ENCODE peak calls at places on chromosomes 2 and 18, in six cellular contexts. P is upper lobe of right lung; M is Calu3; Y is progenitor cell of endocrine pancreas; F is WTC11; A is CD4-positive, alpha-beta T cell. B is an unnamed sample.

GRCh38 chr2:47359375-47359868 is 43.5 kb upstream of the MSH2 start:
- DNase-seq in P (peak; percentile 17), M (no peak), A (no peak), Y (no peak), F (no peak), B (no peak)

GRCh38 chr2:138780908-138781307 is 718 bp upstream of the NXPH2 start:
- DNase-seq in P (no peak), A (no peak), M (no peak), F (no peak), Y (no peak), B (no peak)

GRCh38 chr2:239392072-239392357 is 8.8 kb downstream of the HDAC4 start:
- DNase-seq in P (no peak), Y (no peak), F (no peak), A (no peak), M (no peak), B (no peak)

GRCh38 chr2:102484310-102485061 is 11.5 kb downstream of the SLC9A4 start:
- DNase-seq in M (no peak), Y (no peak), F (no peak), A (no peak), P (no peak), B (no peak)

GRCh38 chr2:17621781-17622180 is 81.3 kb downstream of the VSNL1 start:
- DNase-seq in F (no peak), Y (no peak), M (no peak), A (no peak), P (no peak), B (no peak)

GRCh38 chr2:3322311-3322970 is 55.2 kb downstream of the EIPR1 start:
- DNase-seq in M (no peak), A (no peak), P (peak; percentile 48), Y (no peak), F (no peak), B (no peak)

GRCh38 chr2:98515571-98515927 is 70.9 kb downstream of the INPP4A start:
- DNase-seq in P (no peak), Y (no peak), F (no peak), A (no peak), M (no peak), B (no peak)

GRCh38 chr2:191679818-191680600 is 2.1 kb downstream of the NABP1 start:
- DNase-seq in F (no peak), M (peak; percentile 14), A (no peak), Y (no peak), P (no peak), B (no peak)

GRCh38 chr2:169091761-169092523 is 22.6 kb downstream of the DHRS9 start:
- DNase-seq in P (peak; percentile 67), F (no peak), A (no peak), M (peak; percentile 65), Y (no peak), B (no peak)

GRCh38 chr18:79738041-79738461 is 58.4 kb downstream of the CTDP1 start:
- DNase-seq in Y (no peak), M (no peak), F (no peak), A (no peak), P (peak; percentile 57), B (no peak)

GRCh38 chr18:75189696-75190095 is 19.2 kb downstream of the PTGR3 start:
- DNase-seq in F (no peak), P (no peak), A (no peak), M (no peak), Y (no peak), B (no peak)

GRCh38 chr2:1081411-1082225 is 131.0 kb downstream of the SNTG2 start:
- DNase-seq in F (no peak), A (no peak), Y (no peak), P (no peak), M (no peak), B (no peak)

GRCh38 chr2:235494716-235495372 is 1.0 kb downstream of the AGAP1 start:
- DNase-seq in A (no peak), P (peak; percentile 80), M (peak; percentile 51), Y (no peak), F (no peak), B (peak; percentile 33)

GRCh38 chr2:218381916-218382366 is at the start of gene SLC11A1:
- DNase-seq in P (peak; percentile 90), Y (no peak), F (no peak), M (no peak), A (no peak), B (no peak)

GRCh38 chr18:13374096-13374467 is 155.5 kb downstream of the LDLRAD4 start:
- DNase-seq in F (no peak), A (no peak), M (no peak), Y (no peak), P (no peak), B (no peak)

GRCh38 chr18:68714356-68714706 is 577 bp downstream of the TMX3 start:
- DNase-seq in F (no peak), P (no peak), A (no peak), Y (no peak), M (peak; percentile 5), B (peak; percentile 22)

GRCh38 chr2:71935291-71935848 is 212.3 kb downstream of the CYP26B1 start:
- DNase-seq in F (no peak), Y (no peak), M (no peak), P (peak; percentile 56), A (no peak), B (no peak)

GRCh38 chr2:68182902-68183301 is 25.2 kb downstream of the PNO1 start:
- DNase-seq in P (no peak), Y (no peak), M (no peak), A (no peak), F (no peak), B (no peak)

GRCh38 chr2:38174646-38175096 is 98.7 kb upstream of the CYP1B1 start:
- DNase-seq in A (no peak), Y (no peak), F (no peak), M (no peak), P (no peak), B (no peak)

GRCh38 chr2:155442755-155443372 is 744.4 kb downstream of the KCNJ3 start:
- DNase-seq in Y (no peak), M (peak; percentile 17), F (no peak), A (no peak), P (no peak), B (no peak)

DNA sequence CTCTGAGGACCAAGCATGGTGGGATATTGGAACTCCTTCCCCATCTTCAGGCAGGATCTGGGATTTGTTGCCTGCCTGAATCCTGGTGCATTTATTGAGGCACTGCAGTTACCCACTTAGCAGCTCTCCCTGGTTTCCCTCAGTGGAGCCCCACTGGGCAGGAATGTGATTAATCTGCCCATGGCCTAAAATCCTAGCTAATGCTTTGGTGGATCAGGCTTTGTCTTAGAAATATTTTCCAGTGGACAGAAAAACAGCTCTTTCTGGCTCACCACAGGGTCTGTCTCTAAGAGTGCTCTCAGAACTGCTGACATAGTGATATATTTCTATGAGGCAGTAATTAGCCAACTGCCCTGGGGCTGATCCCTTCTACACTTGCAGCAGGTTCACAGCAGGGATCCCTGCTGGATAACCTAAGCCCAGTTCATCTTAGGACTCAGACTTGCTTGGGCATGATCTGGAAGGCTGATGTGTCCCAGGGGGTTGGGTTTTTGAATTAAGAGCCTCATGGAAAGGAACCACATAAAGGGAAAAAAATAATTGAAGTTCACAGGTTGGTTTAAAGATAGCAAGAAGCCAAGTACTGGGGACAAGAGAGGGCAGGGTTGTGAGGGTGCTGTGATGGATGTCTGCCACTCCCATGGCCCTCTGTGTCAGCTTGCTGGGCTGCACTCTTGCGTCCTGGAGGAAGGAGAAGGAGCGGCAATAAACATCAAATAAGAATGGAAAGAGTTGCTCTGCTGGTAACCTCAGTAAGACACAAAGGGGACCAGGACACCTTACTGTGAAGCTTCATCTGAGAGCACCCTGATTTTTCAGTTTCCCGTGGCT is 44.2 kb upstream of the ZDBF2 start:
- DNase-seq in P (no peak), M (no peak), F (peak; percentile 35), A (no peak), Y (no peak), B (no peak)
- TF ChIP-seq CTCF in P (no peak), M (no peak), F (no peak), A (no peak), Y (no peak), B (no peak)

GRCh38 chr2:101038455-101039255 is 36.6 kb downstream of the RPL31 start:
- DNase-seq in Y (no peak), M (peak; percentile 42), F (peak; percentile 66), P (no peak), A (no peak), B (peak; percentile 33)
- TF ChIP-seq CTCF in Y (peak; percentile 47), M (peak; percentile 71), F (peak; percentile 79), P (peak; percentile 51), A (no peak), B (peak; percentile 66)

GRCh38 chr2:120885311-120885710 is 149.6 kb downstream of the GLI2 start:
- DNase-seq in A (no peak), M (no peak), P (no peak), Y (no peak), F (no peak), B (no peak)

GRCh38 chr2:120884406-120885290 is 149.0 kb downstream of the GLI2 start:
- DNase-seq in Y (no peak), F (no peak), P (no peak), A (no peak), M (no peak), B (no peak)

GRCh38 chr2:120881981-120882788 is 146.5 kb downstream of the GLI2 start:
- DNase-seq in A (no peak), Y (no peak), F (no peak), P (no peak), M (no peak), B (no peak)

GRCh38 chr2:120885749-120886148 is 150.1 kb downstream of the GLI2 start:
- DNase-seq in Y (no peak), P (no peak), M (no peak), A (no peak), F (no peak), B (no peak)

DNA sequence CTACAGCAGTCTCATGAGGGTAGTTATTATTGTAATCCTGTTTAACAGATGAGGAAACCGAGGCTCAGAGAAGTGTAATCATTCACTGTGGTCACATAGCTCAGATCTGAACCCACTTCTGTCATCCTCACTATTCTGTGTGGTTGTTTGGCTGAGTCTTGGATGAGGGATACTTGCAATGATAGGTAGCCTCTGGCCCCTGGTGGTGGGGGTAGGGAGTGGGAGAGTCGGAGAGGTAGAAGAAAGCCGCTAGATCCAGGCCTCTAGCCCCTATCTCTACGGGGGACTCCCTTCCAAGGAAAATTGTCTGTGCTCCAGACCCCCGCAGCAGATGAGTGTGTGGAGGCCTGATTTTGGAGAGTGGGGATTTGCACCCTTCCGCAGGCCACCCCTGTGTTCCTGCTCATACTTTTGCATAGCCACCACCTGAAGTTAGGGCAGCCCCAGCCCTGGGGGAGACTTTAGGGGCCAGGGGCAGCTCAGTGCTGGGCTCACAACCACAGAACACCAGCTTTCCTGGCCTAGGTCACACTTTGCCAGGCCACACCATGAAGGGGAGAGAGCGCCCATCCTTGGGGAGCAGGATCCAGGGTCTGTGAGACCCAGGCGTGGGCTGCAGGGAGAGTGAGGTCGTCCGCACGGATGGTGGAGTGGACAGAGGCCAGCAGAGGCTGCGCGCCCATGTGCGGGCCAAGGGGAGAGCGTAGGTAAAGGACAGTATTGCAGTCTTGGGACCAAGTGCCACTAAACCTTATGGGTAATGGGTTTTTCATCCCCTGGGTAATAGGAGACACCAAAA is 148.1 kb downstream of the GLI2 start:
- DNase-seq in Y (no peak), M (no peak), F (no peak), A (no peak), P (no peak), B (peak; percentile 31)
- TF ChIP-seq CTCF in Y (no peak), M (no peak), F (peak; percentile 20), A (no peak), P (no peak), B (peak; percentile 35)

DNA sequence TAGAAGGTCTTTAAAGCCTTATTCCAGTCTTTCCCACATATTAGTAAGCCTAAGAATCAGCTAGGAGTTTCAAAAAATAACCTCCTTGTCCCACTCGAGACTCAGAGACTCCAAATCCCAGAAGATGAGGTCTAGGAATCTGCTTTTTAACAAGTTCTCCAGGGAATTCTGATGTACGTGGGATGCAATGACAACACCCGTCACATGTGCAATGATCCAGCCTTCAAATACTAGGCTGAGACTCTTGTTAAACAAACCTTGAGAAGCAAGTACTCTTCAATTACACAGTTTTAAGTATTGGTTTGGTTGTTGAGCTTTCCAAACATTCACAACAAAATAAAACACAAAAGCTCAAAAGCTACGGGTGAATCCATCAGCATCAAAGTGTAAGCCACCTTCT is 53.9 kb downstream of the EPG5 start:
- DNase-seq in A (no peak), F (no peak), M (no peak), P (no peak), Y (no peak), B (no peak)
- TF ChIP-seq CTCF in A (no peak), F (no peak), M (no peak), P (no peak), Y (no peak), B (no peak)

B was measured in endothelial cell.